ENCODE peak calls at places on chromosomes 12 and 14, in seven cellular contexts. O is Panc1, S is thyroid gland, D is AG04450, G is astrocyte, J is small intestine, X is dorsolateral prefrontal cortex. N is an unnamed sample.

GRCh38 chr14:57486767-57487379 is 6.8 kb downstream of the CCDC198 start:
- DNase-seq in J (peak), G (peak), S (peak), D (peak), O (no peak), X (peak), N (no peak)

GRCh38 chr12:66636771-66637170 is 42.1 kb downstream of the GRIP1 start:
- DNase-seq in J (no peak), S (no peak), X (no peak), G (no peak), D (no peak), O (no peak), N (peak)

GRCh38 chr12:14643247-14643646 is 53.2 kb downstream of the GUCY2C start:
- DNase-seq in X (no peak), S (no peak), O (no peak), D (no peak), J (peak), G (no peak), N (no peak)

GRCh38 chr12:50661300-50662120 is 102.4 kb upstream of the ATF1 start:
- DNase-seq in D (no peak), O (no peak), G (peak), J (no peak), X (no peak), S (no peak), N (no peak)

GRCh38 chr14:68651652-68652432 is 141.0 kb downstream of the ZFP36L1 start:
- DNase-seq in O (no peak), J (no peak), G (no peak), D (peak), S (no peak), X (no peak), N (no peak)

GRCh38 chr12:25069221-25069620 is 120.3 kb upstream of the BCAT1 start:
- DNase-seq in S (no peak), O (no peak), X (no peak), G (no peak), D (no peak), J (no peak), N (no peak)

GRCh38 chr14:102568115-102568614 is 24.3 kb upstream of the RCOR1 start:
- DNase-seq in D (no peak), J (peak), X (no peak), G (no peak), S (peak), O (no peak), N (no peak)

GRCh38 chr12:90037740-90038139 is 329.1 kb upstream of the ATP2B1 start:
- DNase-seq in S (no peak), J (no peak), X (no peak), O (no peak), G (no peak), D (no peak), N (no peak)

GRCh38 chr12:132374821-132375445 is 45.5 kb upstream of the GALNT9 start:
- DNase-seq in O (no peak), D (no peak), G (no peak), X (no peak), J (no peak), S (no peak), N (no peak)

GRCh38 chr14:29630566-29631160 is 297.0 kb downstream of the PRKD1 start:
- DNase-seq in G (no peak), X (no peak), J (no peak), D (no peak), S (no peak), O (no peak), N (no peak)

GRCh38 chr12:8644345-8645248 is 18.0 kb downstream of the MFAP5 start:
- DNase-seq in D (no peak), G (no peak), J (peak), O (no peak), S (no peak), X (no peak), N (no peak)

GRCh38 chr12:72865921-72866320 is 593.8 kb downstream of the TRHDE start:
- DNase-seq in D (no peak), J (no peak), X (no peak), G (peak), O (no peak), S (no peak), N (no peak)

GRCh38 chr12:101597164-101597563 is 2.4 kb downstream of the MYBPC1 start:
- DNase-seq in J (no peak), S (no peak), D (no peak), G (no peak), O (no peak), X (no peak), N (no peak)

GRCh38 chr14:87102979-87103378 is 890.0 kb downstream of the GALC start:
- DNase-seq in D (no peak), J (no peak), X (no peak), G (peak), S (no peak), O (no peak), N (no peak)

GRCh38 chr14:87175175-87175574 is 817.8 kb downstream of the GALC start:
- DNase-seq in J (no peak), S (no peak), D (no peak), X (no peak), O (no peak), G (no peak), N (no peak)

GRCh38 chr12:123288751-123289346 is 17.2 kb upstream of the CDK2AP1 start:
- DNase-seq in O (no peak), X (no peak), D (no peak), J (no peak), G (no peak), S (no peak), N (no peak)

GRCh38 chr14:98292191-98292590 is 979.8 kb downstream of the BCL11B start:
- DNase-seq in J (no peak), X (no peak), O (no peak), S (no peak), D (no peak), G (no peak), N (no peak)

GRCh38 chr12:50686976-50687375 is 76.9 kb upstream of the ATF1 start:
- DNase-seq in O (no peak), X (no peak), D (no peak), G (no peak), J (no peak), S (no peak), N (no peak)

GRCh38 chr12:46266869-46267617 is 1.8 kb downstream of the SLC38A1 start:
- DNase-seq in D (no peak), S (peak), X (peak), J (peak), G (peak), O (no peak), N (peak)

GRCh38 chr12:27499377-27499776 is 24.6 kb upstream of the PPFIBP1 start:
- DNase-seq in X (no peak), D (no peak), G (no peak), O (no peak), S (no peak), J (no peak), N (no peak)

GRCh38 chr12:105992849-105993740 is 145.7 kb downstream of the NUAK1 start:
- DNase-seq in D (no peak), S (no peak), G (peak), X (no peak), J (no peak), O (no peak), N (no peak)

GRCh38 chr12:19080918-19081317 is 48.6 kb upstream of the PLEKHA5 start:
- DNase-seq in D (no peak), J (no peak), X (no peak), S (no peak), G (no peak), O (no peak), N (no peak)

GRCh38 chr12:49233842-49234526 is 30.9 kb upstream of the TUBA1C start:
- DNase-seq in S (peak), D (no peak), J (no peak), O (no peak), G (peak), X (peak), N (peak)

GRCh38 chr12:49230810-49231209 is 34.1 kb upstream of the TUBA1C start:
- DNase-seq in G (no peak), J (no peak), D (no peak), S (no peak), X (no peak), O (no peak), N (no peak)

GRCh38 chr12:49232940-49233841 is 31.7 kb upstream of the TUBA1C start:
- DNase-seq in O (no peak), S (no peak), X (peak), D (no peak), J (peak), G (peak), N (peak)

GRCh38 chr12:49230176-49230575 is 34.7 kb upstream of the TUBA1C start:
- DNase-seq in X (peak), G (no peak), J (no peak), O (no peak), D (no peak), S (no peak), N (no peak)

GRCh38 chr12:49231881-49232650 is 32.8 kb upstream of the TUBA1C start:
- DNase-seq in X (peak), S (no peak), D (no peak), G (peak), J (no peak), O (no peak), N (no peak)
- H3K4me3 ChIP-seq in X (peak), S (no peak), D (no peak), G (peak), J (no peak), O (no peak), N (no peak)

GRCh38 chr14:104731925-104732294 is 7.9 kb downstream of the ADSS1 start:
- DNase-seq in J (no peak), G (no peak), O (no peak), S (no peak), D (no peak), X (no peak), N (no peak)

GRCh38 chr14:104732931-104733681 is 9.1 kb downstream of the ADSS1 start:
- DNase-seq in D (no peak), G (no peak), O (no peak), X (no peak), S (peak), J (peak), N (no peak)

GRCh38 chr14:104731249-104731924 is 7.4 kb downstream of the ADSS1 start:
- DNase-seq in O (no peak), D (no peak), G (no peak), J (no peak), X (no peak), S (no peak), N (no peak)

GRCh38 chr14:104734051-104734587 is 10.1 kb downstream of the ADSS1 start:
- DNase-seq in X (no peak), D (no peak), S (no peak), G (no peak), J (no peak), O (no peak), N (no peak)

DNA sequence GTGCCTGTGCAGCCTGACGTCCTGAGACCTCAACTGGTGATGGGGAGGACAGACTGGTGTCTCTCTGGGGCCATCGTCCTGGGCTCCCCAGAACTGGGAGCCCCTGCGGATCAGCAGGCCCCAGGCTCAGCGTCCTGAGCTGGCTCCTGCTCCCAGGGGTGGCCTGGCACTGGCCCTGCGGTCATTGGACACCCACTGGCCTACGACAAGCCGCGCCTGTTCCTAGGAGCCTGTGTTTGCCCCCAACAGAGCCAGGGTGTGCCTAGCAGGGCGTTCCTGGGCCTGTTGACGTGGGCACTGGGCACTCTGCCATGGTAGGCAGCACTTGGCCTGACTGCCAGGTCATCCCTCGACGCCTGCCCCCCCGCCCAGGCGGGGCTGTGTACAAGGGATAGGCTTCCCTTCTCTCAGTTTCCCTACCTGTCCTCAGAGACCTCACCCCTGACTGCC is 8.4 kb downstream of the ADSS1 start:
- DNase-seq in D (no peak), O (no peak), S (peak), G (no peak), X (no peak), J (peak), N (peak)
- H3K27ac ChIP-seq in D (no peak), O (no peak), S (no peak), G (no peak), X (no peak), J (no peak), N (peak)

GRCh38 chr12:116337312-116337711 is 59.8 kb upstream of the MED13L start:
- DNase-seq in X (no peak), D (no peak), J (no peak), S (no peak), G (no peak), O (no peak), N (no peak)
- H3K4me3 ChIP-seq in X (no peak), D (no peak), J (no peak), S (no peak), G (no peak), O (no peak), N (no peak)

DNA sequence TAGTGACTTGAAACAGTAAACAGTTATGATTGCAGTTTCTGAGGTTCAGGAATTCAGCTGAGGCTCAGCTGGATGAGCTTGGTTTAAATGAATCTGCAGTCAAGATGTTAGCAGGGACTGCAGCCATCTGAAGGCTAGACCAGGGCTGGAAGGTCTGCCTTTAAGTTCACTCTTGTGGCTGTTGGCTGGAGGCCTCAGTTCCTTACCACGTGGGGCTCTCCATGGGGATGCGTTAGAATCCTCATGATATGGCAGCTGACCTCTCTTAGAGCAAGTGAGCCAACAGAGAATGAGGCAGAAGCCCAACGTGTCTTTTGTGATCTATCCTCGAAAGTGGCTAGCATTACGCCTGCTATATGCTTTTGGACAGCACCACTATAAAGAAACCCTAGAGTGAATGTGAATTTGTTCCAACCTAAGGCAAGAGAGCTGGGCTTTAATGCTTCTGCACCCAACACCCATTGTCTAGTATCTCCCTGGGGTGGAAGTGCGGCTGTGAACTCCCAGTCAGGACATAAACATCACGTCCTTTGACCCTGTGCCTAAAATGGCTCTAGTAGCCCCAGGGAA is 26.1 kb downstream of the HSPB8 start:
- DNase-seq in O (no peak), D (no peak), X (no peak), G (no peak), J (no peak), S (no peak), N (no peak)
- H3K27ac ChIP-seq in O (no peak), D (no peak), X (peak), G (no peak), J (no peak), S (no peak), N (no peak)

DNA sequence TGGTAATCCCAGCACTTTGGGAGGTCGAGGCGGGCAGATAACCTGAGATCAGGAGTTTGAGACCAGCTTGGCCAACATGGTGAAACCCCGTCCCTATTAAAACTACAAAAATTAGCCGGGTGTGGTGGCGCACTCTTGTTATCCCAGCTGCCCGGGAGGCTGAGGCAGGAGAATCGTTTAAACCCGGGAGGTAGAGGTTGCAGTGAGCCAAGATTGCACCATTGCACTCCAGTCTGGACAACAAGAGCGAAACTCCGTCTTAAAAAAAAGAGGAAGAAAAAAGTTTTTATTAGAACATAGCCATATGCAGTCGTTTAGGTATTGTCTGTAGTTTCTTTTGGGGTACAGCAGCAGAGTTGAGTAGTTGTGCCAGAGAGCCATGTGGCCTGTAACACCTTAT is 2.0 kb downstream of the ADIPOR2 start:
- DNase-seq in O (no peak), S (no peak), X (no peak), J (no peak), D (no peak), G (no peak), N (no peak)
- H3K4me3 ChIP-seq in O (peak), S (no peak), X (peak), J (no peak), D (no peak), G (no peak), N (no peak)

GRCh38 chr14:64711039-64711438 is 6.8 kb downstream of the PLEKHG3 start:
- DNase-seq in G (no peak), O (no peak), J (no peak), S (no peak), X (no peak), D (no peak), N (peak)
- H3K27ac ChIP-seq in G (no peak), O (no peak), J (no peak), S (no peak), X (peak), D (no peak), N (peak)

DNA sequence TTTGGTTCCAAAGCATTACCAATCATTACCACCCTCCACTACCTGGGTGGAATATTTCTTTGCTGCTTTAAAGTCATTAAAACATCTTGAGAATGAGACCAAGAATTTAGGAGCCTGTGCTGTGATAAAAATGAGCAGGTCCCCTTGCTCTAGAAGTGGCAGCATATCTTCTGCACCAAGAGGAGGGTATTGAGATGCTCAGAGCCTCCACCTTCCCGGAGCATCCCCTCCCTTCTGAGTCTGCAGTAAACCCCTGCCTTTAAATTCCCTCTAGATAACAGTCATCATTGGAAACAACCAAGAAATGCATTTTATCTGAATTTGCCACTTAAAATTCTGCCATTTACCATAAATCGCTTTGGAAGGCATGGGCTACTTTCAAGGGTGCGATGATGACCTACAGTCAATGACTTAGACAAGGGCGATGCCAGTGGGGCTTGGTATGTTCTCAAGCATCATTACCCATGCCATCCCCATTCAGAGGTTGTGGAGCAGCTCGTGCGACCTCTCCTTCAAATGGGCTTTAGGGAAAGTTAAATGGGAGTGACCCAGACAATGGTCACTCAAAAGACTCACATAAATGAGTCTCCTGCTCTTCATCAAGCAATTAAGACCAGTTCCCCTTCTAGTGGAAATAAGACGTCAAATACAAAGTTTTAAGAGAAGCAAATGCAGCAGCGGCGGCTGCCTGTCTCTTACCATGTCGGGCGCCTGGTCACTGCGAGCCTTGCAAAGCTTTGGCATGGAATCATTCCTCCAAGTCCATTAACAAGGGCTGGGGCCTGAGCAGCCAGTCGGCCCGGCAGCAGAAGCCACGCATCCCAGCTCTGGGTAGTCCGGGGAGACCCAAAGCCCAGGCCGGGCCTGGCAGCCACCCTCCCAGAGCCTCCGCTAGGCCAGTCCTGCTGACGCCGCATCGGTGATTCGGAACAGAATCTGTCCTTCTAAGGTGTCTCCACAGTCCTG is 334.5 kb downstream of the TMEM121 start:
- DNase-seq in X (no peak), O (no peak), D (no peak), J (no peak), G (no peak), S (no peak), N (no peak)
- H3K4me3 ChIP-seq in X (no peak), O (no peak), D (no peak), J (peak), G (no peak), S (no peak), N (no peak)

GRCh38 chr12:3168223-3168770 is 91.1 kb downstream of the TSPAN9 start:
- DNase-seq in X (no peak), S (no peak), O (no peak), D (no peak), J (no peak), G (no peak), N (no peak)
- H3K27ac ChIP-seq in X (no peak), S (no peak), O (no peak), D (peak), J (no peak), G (peak), N (no peak)

DNA sequence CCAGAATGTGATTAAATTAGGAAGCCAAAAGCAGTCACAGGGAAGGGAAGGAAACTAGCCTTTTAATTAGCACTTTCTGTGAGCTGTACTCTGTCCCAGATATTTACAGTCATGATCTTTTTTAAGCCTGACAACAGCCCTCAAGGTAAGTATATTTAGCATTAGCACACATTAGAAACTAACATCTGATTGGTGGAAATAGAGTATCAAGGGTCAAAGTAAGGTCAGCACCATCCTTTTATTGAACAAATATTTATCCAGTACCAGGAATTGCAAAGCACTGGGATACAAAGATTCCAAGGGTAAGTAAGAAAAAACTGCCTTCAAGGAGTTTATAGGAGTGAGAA is 28.2 kb downstream of the RPGRIP1 start:
- DNase-seq in S (no peak), O (no peak), X (no peak), G (no peak), J (peak), D (no peak), N (no peak)
- H3K4me3 ChIP-seq in S (no peak), O (no peak), X (peak), G (peak), J (no peak), D (no peak), N (no peak)